ENCODE peak calls at places on chromosome 1, in five cellular contexts. One of them, this sample, is unnamed.

GRCh38 chr1:37995773-37996379 is 6.1 kb upstream of the SF3A3 start:
- DNase-seq in HepG2: no peak
- DNase-seq in SK-N-SH: peak; percentile 86
- DNase-seq in H1: peak; percentile 87
- DNase-seq in HCT116: no peak
- DNase-seq in this sample: no peak

GRCh38 chr1:44103270-44104131 is 15.1 kb upstream of the KLF17 start:
- DNase-seq in HCT116: peak; percentile 18
- DNase-seq in HepG2: peak; percentile 12
- DNase-seq in SK-N-SH: no peak
- DNase-seq in H1: no peak
- DNase-seq in this sample: no peak

GRCh38 chr1:36351222-36351977 is 28.0 kb upstream of the EVA1B start:
- DNase-seq in HCT116: peak; percentile 32
- DNase-seq in H1: no peak
- DNase-seq in HepG2: no peak
- DNase-seq in SK-N-SH: peak; percentile 88
- DNase-seq in this sample: no peak

GRCh38 chr1:51697160-51697559 is 80.3 kb downstream of the OSBPL9 start:
- DNase-seq in HCT116: no peak
- DNase-seq in SK-N-SH: no peak
- DNase-seq in HepG2: no peak
- DNase-seq in H1: no peak
- DNase-seq in this sample: no peak

GRCh38 chr1:210244746-210245367 is 12.3 kb downstream of the SERTAD4 start:
- DNase-seq in HCT116: no peak
- DNase-seq in SK-N-SH: no peak
- DNase-seq in H1: no peak
- DNase-seq in HepG2: no peak
- DNase-seq in this sample: no peak

GRCh38 chr1:8510041-8510823 is 192.3 kb downstream of the SLC45A1 start:
- DNase-seq in H1: no peak
- DNase-seq in HCT116: no peak
- DNase-seq in HepG2: no peak
- DNase-seq in SK-N-SH: no peak
- DNase-seq in this sample: no peak

GRCh38 chr1:99496067-99496466 is 149.8 kb upstream of the PALMD start:
- DNase-seq in HCT116: no peak
- DNase-seq in HepG2: no peak
- DNase-seq in SK-N-SH: no peak
- DNase-seq in H1: no peak
- DNase-seq in this sample: no peak

GRCh38 chr1:91583326-91583755 is 82.7 kb downstream of the CDC7 start:
- DNase-seq in HepG2: no peak
- DNase-seq in HCT116: no peak
- DNase-seq in H1: no peak
- DNase-seq in SK-N-SH: no peak
- DNase-seq in this sample: no peak

GRCh38 chr1:183841950-183842816 is 37.3 kb downstream of the RGL1 start:
- DNase-seq in HepG2: peak; percentile 88
- DNase-seq in H1: no peak
- DNase-seq in SK-N-SH: peak; percentile 43
- DNase-seq in HCT116: no peak
- DNase-seq in this sample: peak; percentile 99

GRCh38 chr1:40303790-40304189 is 13.3 kb downstream of the COL9A2 start:
- DNase-seq in SK-N-SH: no peak
- DNase-seq in H1: no peak
- DNase-seq in HepG2: no peak
- DNase-seq in HCT116: no peak
- DNase-seq in this sample: no peak

GRCh38 chr1:13790290-13791035 is 90.5 kb downstream of the PRDM2 start:
- DNase-seq in HepG2: no peak
- DNase-seq in H1: no peak
- DNase-seq in HCT116: no peak
- DNase-seq in SK-N-SH: no peak
- DNase-seq in this sample: no peak

GRCh38 chr1:193111641-193112090 is 6.5 kb upstream of the GLRX2 start:
- DNase-seq in HepG2: peak; percentile 67
- DNase-seq in SK-N-SH: no peak
- DNase-seq in HCT116: peak; percentile 46
- DNase-seq in H1: no peak
- DNase-seq in this sample: no peak

GRCh38 chr1:64092851-64093371 is 110.5 kb upstream of the UBE2U start:
- DNase-seq in HCT116: no peak
- DNase-seq in H1: no peak
- DNase-seq in SK-N-SH: no peak
- DNase-seq in HepG2: no peak
- DNase-seq in this sample: no peak

GRCh38 chr1:155085504-155086181 is 7.0 kb downstream of the EFNA3 start:
- DNase-seq in HCT116: no peak
- DNase-seq in SK-N-SH: peak; percentile 44
- DNase-seq in H1: no peak
- DNase-seq in HepG2: no peak
- DNase-seq in this sample: no peak

GRCh38 chr1:94020764-94021579 is 100.0 kb downstream of the ABCA4 start:
- DNase-seq in HCT116: no peak
- DNase-seq in HepG2: no peak
- DNase-seq in H1: no peak
- DNase-seq in SK-N-SH: no peak
- DNase-seq in this sample: no peak

GRCh38 chr1:52585474-52585873 is 16.7 kb upstream of the GPX7 start:
- DNase-seq in HCT116: no peak
- DNase-seq in SK-N-SH: no peak
- DNase-seq in HepG2: no peak
- DNase-seq in H1: no peak
- DNase-seq in this sample: no peak

GRCh38 chr1:147897030-147897756 is 5.4 kb upstream of the GJA8 start:
- DNase-seq in SK-N-SH: peak; percentile 34
- DNase-seq in H1: no peak
- DNase-seq in HepG2: no peak
- DNase-seq in HCT116: no peak
- DNase-seq in this sample: no peak

GRCh38 chr1:11838349-11839272 is 9.0 kb downstream of the NPPA start:
- DNase-seq in H1: peak; percentile 33
- DNase-seq in HCT116: no peak
- DNase-seq in HepG2: peak; percentile 47
- DNase-seq in SK-N-SH: peak; percentile 93
- DNase-seq in this sample: no peak

GRCh38 chr1:109493805-109494539 is at the start of gene CYB561D1:
- DNase-seq in SK-N-SH: peak; percentile 95
- DNase-seq in HCT116: peak; percentile 53
- DNase-seq in HepG2: peak; percentile 74
- DNase-seq in H1: no peak
- DNase-seq in this sample: no peak

GRCh38 chr1:183164963-183165362 is 21.1 kb upstream of the LAMC2 start:
- DNase-seq in SK-N-SH: no peak
- DNase-seq in HCT116: no peak
- DNase-seq in H1: no peak
- DNase-seq in HepG2: no peak
- DNase-seq in this sample: no peak

GRCh38 chr1:54579337-54579781 is 31.3 kb downstream of the ACOT11 start:
- DNase-seq in HCT116: no peak
- DNase-seq in HepG2: peak; percentile 91
- DNase-seq in H1: no peak
- DNase-seq in SK-N-SH: no peak
- DNase-seq in this sample: no peak

GRCh38 chr1:96880626-96881025 is 159.0 kb downstream of the PTBP2 start:
- DNase-seq in HCT116: no peak
- DNase-seq in SK-N-SH: no peak
- DNase-seq in HepG2: no peak
- DNase-seq in H1: no peak
- DNase-seq in this sample: no peak

GRCh38 chr1:93668951-93669350 is 12.7 kb downstream of the BCAR3 start:
- DNase-seq in SK-N-SH: no peak
- DNase-seq in H1: no peak
- DNase-seq in HepG2: no peak
- DNase-seq in HCT116: no peak
- DNase-seq in this sample: no peak

GRCh38 chr1:66769512-66770229 is 17.4 kb downstream of the DYNLT5 start:
- DNase-seq in SK-N-SH: no peak
- DNase-seq in HCT116: no peak
- DNase-seq in H1: no peak
- DNase-seq in HepG2: no peak
- DNase-seq in this sample: no peak

GRCh38 chr1:72284084-72284397 is 1.7 kb upstream of the NEGR1 start:
- DNase-seq in HepG2: no peak
- DNase-seq in HCT116: no peak
- DNase-seq in H1: no peak
- DNase-seq in SK-N-SH: no peak
- DNase-seq in this sample: no peak

GRCh38 chr1:32305310-32305709 is 13.4 kb downstream of the HDAC1 start:
- DNase-seq in SK-N-SH: no peak
- DNase-seq in HepG2: no peak
- DNase-seq in HCT116: no peak
- DNase-seq in H1: no peak
- DNase-seq in this sample: no peak

GRCh38 chr1:114468710-114469468 is 42.1 kb downstream of the TRIM33 start:
- DNase-seq in HepG2: no peak
- DNase-seq in H1: no peak
- DNase-seq in HCT116: no peak
- DNase-seq in SK-N-SH: no peak
- DNase-seq in this sample: no peak

GRCh38 chr1:81237531-81238528 is 562.9 kb upstream of the ADGRL2 start:
- DNase-seq in HCT116: no peak
- DNase-seq in HepG2: no peak
- DNase-seq in SK-N-SH: no peak
- DNase-seq in H1: no peak
- DNase-seq in this sample: no peak

GRCh38 chr1:150127868-150128267 is 21.8 kb upstream of the PLEKHO1 start:
- DNase-seq in HepG2: no peak
- DNase-seq in HCT116: no peak
- DNase-seq in SK-N-SH: no peak
- DNase-seq in H1: no peak
- DNase-seq in this sample: no peak

GRCh38 chr1:241391926-241392710 is 35.1 kb upstream of the RGS7 start:
- DNase-seq in HCT116: no peak
- DNase-seq in H1: no peak
- DNase-seq in HepG2: no peak
- DNase-seq in SK-N-SH: no peak
- DNase-seq in this sample: no peak

GRCh38 chr1:42419449-42419848 is 36.4 kb downstream of the ZMYND12 start:
- DNase-seq in SK-N-SH: no peak
- DNase-seq in HCT116: no peak
- DNase-seq in H1: no peak
- DNase-seq in HepG2: no peak
- DNase-seq in this sample: no peak

GRCh38 chr1:244049142-244049968 is 1.7 kb upstream of the ZBTB18 start:
- DNase-seq in HCT116: no peak
- DNase-seq in H1: no peak
- DNase-seq in HepG2: no peak
- DNase-seq in SK-N-SH: peak; percentile 73
- DNase-seq in this sample: no peak

GRCh38 chr1:87197156-87197555 is 131.5 kb upstream of the LMO4 start:
- DNase-seq in HepG2: no peak
- DNase-seq in HCT116: no peak
- DNase-seq in SK-N-SH: no peak
- DNase-seq in H1: no peak
- DNase-seq in this sample: no peak

GRCh38 chr1:150528196-150528595 is 12.6 kb downstream of the FALEC start:
- DNase-seq in HCT116: no peak
- DNase-seq in H1: no peak
- DNase-seq in HepG2: no peak
- DNase-seq in SK-N-SH: no peak
- DNase-seq in this sample: no peak

GRCh38 chr1:25912076-25912831 is 6.0 kb upstream of the STMN1 start:
- DNase-seq in HCT116: no peak
- DNase-seq in SK-N-SH: no peak
- DNase-seq in HepG2: no peak
- DNase-seq in H1: no peak
- DNase-seq in this sample: no peak

GRCh38 chr1:222996307-222996983 is 146.6 kb downstream of the TLR5 start:
- DNase-seq in H1: no peak
- DNase-seq in HCT116: no peak
- DNase-seq in HepG2: no peak
- DNase-seq in SK-N-SH: no peak
- DNase-seq in this sample: no peak

GRCh38 chr1:109509176-109510134 is at the start of gene AMIGO1:
- DNase-seq in SK-N-SH: peak; percentile 94
- DNase-seq in HCT116: no peak
- DNase-seq in HepG2: no peak
- DNase-seq in H1: no peak
- DNase-seq in this sample: no peak

GRCh38 chr1:98157524-98158293 is 236.9 kb upstream of the DPYD start:
- DNase-seq in SK-N-SH: no peak
- DNase-seq in HepG2: no peak
- DNase-seq in H1: no peak
- DNase-seq in HCT116: no peak
- DNase-seq in this sample: no peak

GRCh38 chr1:46619656-46620055 is 3.0 kb upstream of the MOB3C start:
- DNase-seq in HCT116: no peak
- DNase-seq in H1: no peak
- DNase-seq in SK-N-SH: no peak
- DNase-seq in HepG2: no peak
- DNase-seq in this sample: no peak
- TF ChIP-seq POLR2AphosphoS5 in HCT116: no peak
- TF ChIP-seq POLR2AphosphoS5 in H1: no peak
- TF ChIP-seq POLR2AphosphoS5 in SK-N-SH: no peak
- TF ChIP-seq POLR2AphosphoS5 in HepG2: no peak
- TF ChIP-seq POLR2AphosphoS5 in this sample: no peak

GRCh38 chr1:197912739-197913494 is 4.3 kb upstream of the LHX9 start:
- DNase-seq in H1: no peak
- DNase-seq in HCT116: no peak
- DNase-seq in SK-N-SH: peak; percentile 12
- DNase-seq in HepG2: no peak
- DNase-seq in this sample: no peak
- H3K4me3 ChIP-seq in H1: peak overlapping the region; percentile 32
- H3K4me3 ChIP-seq in HCT116: no peak overlapping the region
- H3K4me3 ChIP-seq in SK-N-SH: peak overlapping the region; percentile 53
- H3K4me3 ChIP-seq in HepG2: peak overlapping the region; percentile 44
- H3K4me3 ChIP-seq in this sample: no peak overlapping the region

GRCh38 chr1:21437341-21437640 is 2.6 kb upstream of the NBPF3 start:
- DNase-seq in H1: no peak
- DNase-seq in HCT116: no peak
- DNase-seq in HepG2: no peak
- DNase-seq in SK-N-SH: no peak
- DNase-seq in this sample: no peak
- H3K9ac ChIP-seq in H1: no peak overlapping the region
- H3K9ac ChIP-seq in HCT116: no peak overlapping the region
- H3K9ac ChIP-seq in HepG2: no peak overlapping the region
- H3K9ac ChIP-seq in SK-N-SH: no peak overlapping the region
- H3K9ac ChIP-seq in this sample: no peak overlapping the region

GRCh38 chr1:3803905-3804626 is 7.8 kb upstream of the LRRC47 start:
- DNase-seq in SK-N-SH: no peak
- DNase-seq in HepG2: no peak
- DNase-seq in HCT116: no peak
- DNase-seq in H1: no peak
- DNase-seq in this sample: no peak

GRCh38 chr1:3809680-3810079 is 13.4 kb upstream of the LRRC47 start:
- DNase-seq in HCT116: no peak
- DNase-seq in HepG2: no peak
- DNase-seq in SK-N-SH: no peak
- DNase-seq in H1: no peak
- DNase-seq in this sample: no peak

GRCh38 chr1:3811595-3811911 is 15.3 kb upstream of the LRRC47 start:
- DNase-seq in HCT116: no peak
- DNase-seq in SK-N-SH: no peak
- DNase-seq in HepG2: no peak
- DNase-seq in H1: no peak
- DNase-seq in this sample: no peak

GRCh38 chr1:3805038-3805437 is 8.7 kb upstream of the LRRC47 start:
- DNase-seq in H1: no peak
- DNase-seq in HepG2: no peak
- DNase-seq in SK-N-SH: no peak
- DNase-seq in HCT116: no peak
- DNase-seq in this sample: no peak

GRCh38 chr1:3807769-3808168 is 11.5 kb upstream of the LRRC47 start:
- DNase-seq in HepG2: no peak
- DNase-seq in SK-N-SH: no peak
- DNase-seq in H1: no peak
- DNase-seq in HCT116: no peak
- DNase-seq in this sample: no peak
- TF ChIP-seq POLR2AphosphoS5 in HepG2: no peak
- TF ChIP-seq POLR2AphosphoS5 in SK-N-SH: no peak
- TF ChIP-seq POLR2AphosphoS5 in H1: no peak
- TF ChIP-seq POLR2AphosphoS5 in HCT116: no peak
- TF ChIP-seq POLR2AphosphoS5 in this sample: no peak